ENCODE peak calls at places on chromosomes 5 and 9, in four cellular contexts. One of them, this sample, is unnamed.

GRCh38 chr5:28473531-28474107 is 1435.2 kb upstream of the CDH9 start:
- DNase-seq in pulmonary artery endothelial cell: no peak
- DNase-seq in dermis microvascular lymphatic vessel endothelial cell: no peak
- DNase-seq in stimulated activated CD4-positive, alpha-beta T cell treated with anti-CD3 and anti-CD28 coated beads, Interleukin-15, amount 100 ng/mL, for 1 hour: no peak
- DNase-seq in this sample: no peak

GRCh38 chr5:19739691-19740090 is 248.3 kb downstream of the CDH18 start:
- DNase-seq in pulmonary artery endothelial cell: no peak
- DNase-seq in dermis microvascular lymphatic vessel endothelial cell: no peak
- DNase-seq in stimulated activated CD4-positive, alpha-beta T cell treated with anti-CD3 and anti-CD28 coated beads, Interleukin-15, amount 100 ng/mL, for 1 hour: no peak
- DNase-seq in this sample: peak; percentile 21

GRCh38 chr5:167296680-167297079 is 994.8 kb upstream of the WWC1 start:
- DNase-seq in pulmonary artery endothelial cell: no peak
- DNase-seq in dermis microvascular lymphatic vessel endothelial cell: no peak
- DNase-seq in stimulated activated CD4-positive, alpha-beta T cell treated with anti-CD3 and anti-CD28 coated beads, Interleukin-15, amount 100 ng/mL, for 1 hour: no peak
- DNase-seq in this sample: no peak

GRCh38 chr9:97857603-97858392 is 4.8 kb downstream of the FOXE1 start:
- DNase-seq in pulmonary artery endothelial cell: no peak
- DNase-seq in dermis microvascular lymphatic vessel endothelial cell: no peak
- DNase-seq in stimulated activated CD4-positive, alpha-beta T cell treated with anti-CD3 and anti-CD28 coated beads, Interleukin-15, amount 100 ng/mL, for 1 hour: no peak
- DNase-seq in this sample: peak; percentile 68

GRCh38 chr5:54307583-54307982 is 2.8 kb downstream of the ARL15 start:
- DNase-seq in pulmonary artery endothelial cell: no peak
- DNase-seq in dermis microvascular lymphatic vessel endothelial cell: no peak
- DNase-seq in stimulated activated CD4-positive, alpha-beta T cell treated with anti-CD3 and anti-CD28 coated beads, Interleukin-15, amount 100 ng/mL, for 1 hour: no peak
- DNase-seq in this sample: no peak

GRCh38 chr9:77997611-77998349 is 33.8 kb downstream of the GNAQ start:
- DNase-seq in pulmonary artery endothelial cell: peak; percentile 87
- DNase-seq in dermis microvascular lymphatic vessel endothelial cell: peak; percentile 71
- DNase-seq in stimulated activated CD4-positive, alpha-beta T cell treated with anti-CD3 and anti-CD28 coated beads, Interleukin-15, amount 100 ng/mL, for 1 hour: no peak
- DNase-seq in this sample: peak; percentile 28

GRCh38 chr9:99489043-99489378 is 266.9 kb downstream of the SEC61B start:
- DNase-seq in pulmonary artery endothelial cell: no peak
- DNase-seq in dermis microvascular lymphatic vessel endothelial cell: no peak
- DNase-seq in stimulated activated CD4-positive, alpha-beta T cell treated with anti-CD3 and anti-CD28 coated beads, Interleukin-15, amount 100 ng/mL, for 1 hour: no peak
- DNase-seq in this sample: no peak

GRCh38 chr9:976805-977360 is 428 bp downstream of the DMRT3 start:
- DNase-seq in pulmonary artery endothelial cell: no peak
- DNase-seq in dermis microvascular lymphatic vessel endothelial cell: no peak
- DNase-seq in stimulated activated CD4-positive, alpha-beta T cell treated with anti-CD3 and anti-CD28 coated beads, Interleukin-15, amount 100 ng/mL, for 1 hour: no peak
- DNase-seq in this sample: peak; percentile 80

GRCh38 chr5:150045512-150045911 is 40.8 kb downstream of the CSF1R start:
- DNase-seq in pulmonary artery endothelial cell: no peak
- DNase-seq in dermis microvascular lymphatic vessel endothelial cell: no peak
- DNase-seq in stimulated activated CD4-positive, alpha-beta T cell treated with anti-CD3 and anti-CD28 coated beads, Interleukin-15, amount 100 ng/mL, for 1 hour: no peak
- DNase-seq in this sample: no peak

GRCh38 chr5:128613757-128614156 is 75.7 kb upstream of the FBN2 start:
- DNase-seq in pulmonary artery endothelial cell: no peak
- DNase-seq in dermis microvascular lymphatic vessel endothelial cell: no peak
- DNase-seq in stimulated activated CD4-positive, alpha-beta T cell treated with anti-CD3 and anti-CD28 coated beads, Interleukin-15, amount 100 ng/mL, for 1 hour: no peak
- DNase-seq in this sample: no peak

GRCh38 chr5:40841068-40841805 is at the start of gene CARD6:
- DNase-seq in pulmonary artery endothelial cell: peak; percentile 24
- DNase-seq in dermis microvascular lymphatic vessel endothelial cell: peak; percentile 45
- DNase-seq in stimulated activated CD4-positive, alpha-beta T cell treated with anti-CD3 and anti-CD28 coated beads, Interleukin-15, amount 100 ng/mL, for 1 hour: no peak
- DNase-seq in this sample: no peak

GRCh38 chr5:180291943-180292831 is at the start of gene MAPK9:
- DNase-seq in pulmonary artery endothelial cell: no peak
- DNase-seq in dermis microvascular lymphatic vessel endothelial cell: peak; percentile 36
- DNase-seq in stimulated activated CD4-positive, alpha-beta T cell treated with anti-CD3 and anti-CD28 coated beads, Interleukin-15, amount 100 ng/mL, for 1 hour: peak; percentile 66
- DNase-seq in this sample: peak; percentile 84

GRCh38 chr5:159582756-159583523 is 252.7 kb upstream of the IL12B start:
- DNase-seq in pulmonary artery endothelial cell: no peak
- DNase-seq in dermis microvascular lymphatic vessel endothelial cell: no peak
- DNase-seq in stimulated activated CD4-positive, alpha-beta T cell treated with anti-CD3 and anti-CD28 coated beads, Interleukin-15, amount 100 ng/mL, for 1 hour: no peak
- DNase-seq in this sample: no peak

GRCh38 chr9:94538908-94539307 is 16.0 kb upstream of the PCAT7 start:
- DNase-seq in pulmonary artery endothelial cell: no peak
- DNase-seq in dermis microvascular lymphatic vessel endothelial cell: no peak
- DNase-seq in stimulated activated CD4-positive, alpha-beta T cell treated with anti-CD3 and anti-CD28 coated beads, Interleukin-15, amount 100 ng/mL, for 1 hour: no peak
- DNase-seq in this sample: no peak

GRCh38 chr9:131334568-131335105 is 45.1 kb downstream of the PLPP7 start:
- DNase-seq in pulmonary artery endothelial cell: no peak
- DNase-seq in dermis microvascular lymphatic vessel endothelial cell: no peak
- DNase-seq in stimulated activated CD4-positive, alpha-beta T cell treated with anti-CD3 and anti-CD28 coated beads, Interleukin-15, amount 100 ng/mL, for 1 hour: no peak
- DNase-seq in this sample: no peak

GRCh38 chr9:79812507-79813261 is 240.9 kb downstream of the TLE4 start:
- DNase-seq in pulmonary artery endothelial cell: no peak
- DNase-seq in dermis microvascular lymphatic vessel endothelial cell: no peak
- DNase-seq in stimulated activated CD4-positive, alpha-beta T cell treated with anti-CD3 and anti-CD28 coated beads, Interleukin-15, amount 100 ng/mL, for 1 hour: no peak
- DNase-seq in this sample: no peak

GRCh38 chr9:124187311-124187710 is 70.4 kb upstream of the NEK6 start:
- DNase-seq in pulmonary artery endothelial cell: no peak
- DNase-seq in dermis microvascular lymphatic vessel endothelial cell: no peak
- DNase-seq in stimulated activated CD4-positive, alpha-beta T cell treated with anti-CD3 and anti-CD28 coated beads, Interleukin-15, amount 100 ng/mL, for 1 hour: no peak
- DNase-seq in this sample: no peak

GRCh38 chr5:74042559-74043357 is 416.8 kb downstream of the ARHGEF28 start:
- DNase-seq in pulmonary artery endothelial cell: no peak
- DNase-seq in dermis microvascular lymphatic vessel endothelial cell: no peak
- DNase-seq in stimulated activated CD4-positive, alpha-beta T cell treated with anti-CD3 and anti-CD28 coated beads, Interleukin-15, amount 100 ng/mL, for 1 hour: no peak
- DNase-seq in this sample: no peak

GRCh38 chr5:119397518-119398380 is 41.9 kb downstream of the TNFAIP8 start:
- DNase-seq in pulmonary artery endothelial cell: no peak
- DNase-seq in dermis microvascular lymphatic vessel endothelial cell: peak; percentile 32
- DNase-seq in stimulated activated CD4-positive, alpha-beta T cell treated with anti-CD3 and anti-CD28 coated beads, Interleukin-15, amount 100 ng/mL, for 1 hour: no peak
- DNase-seq in this sample: no peak

GRCh38 chr9:81625969-81626368 is 63.4 kb downstream of the TLE1 start:
- DNase-seq in pulmonary artery endothelial cell: no peak
- DNase-seq in dermis microvascular lymphatic vessel endothelial cell: no peak
- DNase-seq in stimulated activated CD4-positive, alpha-beta T cell treated with anti-CD3 and anti-CD28 coated beads, Interleukin-15, amount 100 ng/mL, for 1 hour: no peak
- DNase-seq in this sample: no peak

GRCh38 chr9:128275198-128276007 is at the start of gene GOLGA2:
- DNase-seq in pulmonary artery endothelial cell: no peak
- DNase-seq in dermis microvascular lymphatic vessel endothelial cell: peak; percentile 43
- DNase-seq in stimulated activated CD4-positive, alpha-beta T cell treated with anti-CD3 and anti-CD28 coated beads, Interleukin-15, amount 100 ng/mL, for 1 hour: no peak
- DNase-seq in this sample: peak; percentile 49

GRCh38 chr5:158414333-158414762 is 555.4 kb upstream of the CLINT1 start:
- DNase-seq in pulmonary artery endothelial cell: no peak
- DNase-seq in dermis microvascular lymphatic vessel endothelial cell: no peak
- DNase-seq in stimulated activated CD4-positive, alpha-beta T cell treated with anti-CD3 and anti-CD28 coated beads, Interleukin-15, amount 100 ng/mL, for 1 hour: no peak
- DNase-seq in this sample: no peak

GRCh38 chr5:180594311-180595045 is 3.2 kb upstream of the SCGB3A1 start:
- DNase-seq in pulmonary artery endothelial cell: no peak
- DNase-seq in dermis microvascular lymphatic vessel endothelial cell: no peak
- DNase-seq in stimulated activated CD4-positive, alpha-beta T cell treated with anti-CD3 and anti-CD28 coated beads, Interleukin-15, amount 100 ng/mL, for 1 hour: no peak
- DNase-seq in this sample: no peak

GRCh38 chr5:174063092-174063756 is 17.7 kb downstream of the NSG2 start:
- DNase-seq in pulmonary artery endothelial cell: no peak
- DNase-seq in dermis microvascular lymphatic vessel endothelial cell: no peak
- DNase-seq in stimulated activated CD4-positive, alpha-beta T cell treated with anti-CD3 and anti-CD28 coated beads, Interleukin-15, amount 100 ng/mL, for 1 hour: no peak
- DNase-seq in this sample: no peak

GRCh38 chr9:35827486-35827885 is 1.0 kb downstream of the FAM221B start:
- DNase-seq in pulmonary artery endothelial cell: no peak
- DNase-seq in dermis microvascular lymphatic vessel endothelial cell: no peak
- DNase-seq in stimulated activated CD4-positive, alpha-beta T cell treated with anti-CD3 and anti-CD28 coated beads, Interleukin-15, amount 100 ng/mL, for 1 hour: no peak
- DNase-seq in this sample: no peak

GRCh38 chr9:137669261-137669672 is 50.5 kb downstream of the EHMT1 start:
- DNase-seq in pulmonary artery endothelial cell: peak; percentile 17
- DNase-seq in dermis microvascular lymphatic vessel endothelial cell: no peak
- DNase-seq in stimulated activated CD4-positive, alpha-beta T cell treated with anti-CD3 and anti-CD28 coated beads, Interleukin-15, amount 100 ng/mL, for 1 hour: no peak
- DNase-seq in this sample: no peak

GRCh38 chr5:172713113-172713808 is 57.7 kb downstream of the DUSP1 start:
- DNase-seq in pulmonary artery endothelial cell: no peak
- DNase-seq in dermis microvascular lymphatic vessel endothelial cell: no peak
- DNase-seq in stimulated activated CD4-positive, alpha-beta T cell treated with anti-CD3 and anti-CD28 coated beads, Interleukin-15, amount 100 ng/mL, for 1 hour: peak; percentile 47
- DNase-seq in this sample: peak; percentile 85

GRCh38 chr5:32814620-32815019 is 103.5 kb downstream of the NPR3 start:
- DNase-seq in pulmonary artery endothelial cell: no peak
- DNase-seq in dermis microvascular lymphatic vessel endothelial cell: no peak
- DNase-seq in stimulated activated CD4-positive, alpha-beta T cell treated with anti-CD3 and anti-CD28 coated beads, Interleukin-15, amount 100 ng/mL, for 1 hour: no peak
- DNase-seq in this sample: no peak